ENCODE peak calls at places on chromosomes 6 and 20, in four cellular contexts. P is HL-60; Q is stimulated activated CD8-positive, alpha-beta memory T cell treated with anti-CD3 and anti-CD28 coated beads, Interleukin-7, amount 100 ng/mL, for 4 hours; I is kidney tubule cell. B is an unnamed sample.

GRCh38 chr20:16476032-16476431 is 97.2 kb downstream of the KIF16B start:
- DNase-seq in P (no peak), Q (no peak), I (peak), B (peak)

GRCh38 chr20:32019156-32019510 is 8.9 kb downstream of the CCM2L start:
- DNase-seq in P (no peak), Q (no peak), I (no peak), B (no peak)

GRCh38 chr6:3523966-3524365 is 67.1 kb upstream of the SLC22A23 start:
- DNase-seq in P (no peak), Q (no peak), I (no peak), B (no peak)

GRCh38 chr6:121881974-121882667 is 446.7 kb downstream of the GJA1 start:
- DNase-seq in P (no peak), Q (no peak), I (peak), B (peak)

GRCh38 chr6:39839445-39839844 is 47.3 kb downstream of the DAAM2 start:
- DNase-seq in P (no peak), Q (no peak), I (no peak), B (no peak)

GRCh38 chr20:57829805-57830514 is 120.1 kb upstream of the PMEPA1 start:
- DNase-seq in P (no peak), Q (no peak), I (no peak), B (no peak)

GRCh38 chr6:116563830-116564229 is 7.5 kb upstream of the RWDD1 start:
- DNase-seq in P (no peak), Q (no peak), I (no peak), B (no peak)

GRCh38 chr6:84150680-84151079 is 76.8 kb downstream of the CEP162 start:
- DNase-seq in P (no peak), Q (no peak), I (peak), B (peak)

GRCh38 chr6:16936893-16937292 is 165.0 kb upstream of the STMND1 start:
- DNase-seq in P (no peak), Q (no peak), I (no peak), B (no peak)

GRCh38 chr6:41654433-41655020 is 16.3 kb downstream of the MDFI start:
- DNase-seq in P (no peak), Q (no peak), I (no peak), B (no peak)

B was measured in GM03348.